ENCODE peak calls at places on chromosomes 6 and 20, in five cellular contexts. L, B, R, M and J are unnamed samples.

GRCh38 chr6:39189915-39190544 is 39.2 kb downstream of the KCNK5 start:
- DNase-seq in R (peak; percentile 76), B (no peak), M (peak; percentile 7), L (peak; percentile 15), J (no peak)

GRCh38 chr20:63595416-63596127 is 21.5 kb upstream of the HELZ2 start:
- DNase-seq in M (no peak), B (no peak), R (peak; percentile 70), L (no peak), J (no peak)

GRCh38 chr6:151388997-151389639 is 2.2 kb downstream of the ZBTB2 start:
- DNase-seq in L (no peak), M (no peak), B (no peak), R (no peak), J (no peak)

GRCh38 chr6:35209081-35209480 is 4.7 kb upstream of the SCUBE3 start:
- DNase-seq in L (no peak), M (no peak), B (no peak), R (no peak), J (no peak)

GRCh38 chr6:65399355-65400084 is 307.5 kb downstream of the EYS start:
- DNase-seq in R (no peak), M (no peak), L (no peak), B (no peak), J (no peak)

GRCh38 chr6:24898607-24899133 is 37.1 kb downstream of the RIPOR2 start:
- DNase-seq in M (no peak), R (no peak), B (no peak), L (no peak), J (no peak)

GRCh38 chr6:26092443-26092842 is 5.2 kb downstream of the HFE start:
- DNase-seq in L (no peak), M (no peak), R (no peak), B (no peak), J (no peak)

GRCh38 chr20:6909608-6910007 is 142.1 kb downstream of the BMP2 start:
- DNase-seq in L (no peak), B (no peak), M (no peak), R (no peak), J (no peak)

GRCh38 chr20:14992071-14992654 is 654.8 kb upstream of the FLRT3 start:
- DNase-seq in L (no peak), B (no peak), R (no peak), M (peak; percentile 88), J (no peak)

GRCh38 chr20:58310291-58310782 is 822 bp downstream of the RAB22A start:
- DNase-seq in M (peak; percentile 32), B (no peak), R (no peak), L (no peak), J (no peak)

GRCh38 chr6:111614833-111615582 is 9.3 kb upstream of the TRAF3IP2 start:
- DNase-seq in M (no peak), L (no peak), B (no peak), R (no peak), J (no peak)

GRCh38 chr20:10707791-10708190 is 34.0 kb upstream of the JAG1 start:
- DNase-seq in B (no peak), M (no peak), R (no peak), L (no peak), J (no peak)

GRCh38 chr6:143867236-143867635 is 3.0 kb downstream of the ZC2HC1B start:
- DNase-seq in M (no peak), R (no peak), B (no peak), L (no peak), J (no peak)

GRCh38 chr6:149445095-149445466 is 39.7 kb downstream of the ZC3H12D start:
- DNase-seq in R (peak; percentile 36), L (no peak), B (no peak), M (no peak), J (no peak)

GRCh38 chr20:50169329-50169823 is 15.9 kb upstream of the PEDS1 start:
- DNase-seq in M (peak; percentile 88), L (peak; percentile 86), R (peak; percentile 91), B (peak; percentile 82), J (peak; percentile 21)

GRCh38 chr6:157840776-157841175 is 17.7 kb downstream of the SNX9 start:
- DNase-seq in M (peak; percentile 68), R (no peak), L (no peak), B (no peak), J (no peak)

GRCh38 chr6:111551521-111552231 is 54.0 kb downstream of the TRAF3IP2 start:
- DNase-seq in B (peak; percentile 33), L (no peak), M (peak; percentile 53), R (no peak), J (no peak)